ENCODE peak calls at places on chromosomes 12 and 14, in eight cellular contexts. A is upper lobe of right lung; S is esophagus squamous epithelium; T is GM12865; L is CD4-positive, alpha-beta T cell; N is bronchial epithelial cell; X is upper lobe of left lung; Z is psoas muscle. Y is an unnamed sample.

GRCh38 chr12:104490850-104491249 is 34.1 kb downstream of the CHST11 start:
- DNase-seq in A (no peak), S (no peak), T (no peak), L (no peak), N (no peak), X (no peak), Z (no peak), Y (no peak)

GRCh38 chr12:93699271-93700141 is 22.3 kb downstream of the CRADD start:
- DNase-seq in A (no peak), S (no peak), T (no peak), L (no peak), N (peak; percentile 84), X (no peak), Z (no peak), Y (no peak)

GRCh38 chr12:128844031-128844635 is 9.1 kb upstream of the GLT1D1 start:
- DNase-seq in A (no peak), S (no peak), T (peak; percentile 54), L (no peak), N (no peak), X (no peak), Z (no peak), Y (peak; percentile 11)

GRCh38 chr14:73623504-73623903 is 11.2 kb downstream of the ACOT6 start:
- DNase-seq in A (no peak), S (no peak), T (no peak), L (no peak), N (no peak), X (no peak), Z (no peak), Y (no peak)

GRCh38 chr14:58637391-58638230 is at the start of gene DACT1:
- DNase-seq in A (peak; percentile 79), S (no peak), T (peak; percentile 77), L (peak; percentile 65), N (no peak), X (peak; percentile 93), Z (peak; percentile 74), Y (peak; percentile 93)

GRCh38 chr14:101098641-101099040 is 195.1 kb upstream of the RTL1 start:
- DNase-seq in A (no peak), S (no peak), T (no peak), L (no peak), N (no peak), X (no peak), Z (no peak), Y (no peak)

GRCh38 chr14:60777856-60778578 is 43.5 kb downstream of the MNAT1 start:
- DNase-seq in A (no peak), S (no peak), T (no peak), L (no peak), N (peak; percentile 81), X (no peak), Z (no peak), Y (no peak)

GRCh38 chr12:59383426-59383822 is 212.4 kb upstream of the SLC16A7 start:
- DNase-seq in A (no peak), S (no peak), T (no peak), L (no peak), N (peak; percentile 77), X (no peak), Z (no peak), Y (no peak)

GRCh38 chr12:76274699-76275098 is 73.5 kb downstream of the BBS10 start:
- DNase-seq in A (no peak), S (no peak), T (no peak), L (no peak), N (peak; percentile 52), X (no peak), Z (no peak), Y (no peak)

GRCh38 chr12:108511633-108512540 is 3.2 kb upstream of the FICD start:
- DNase-seq in A (no peak), S (no peak), T (peak; percentile 91), L (peak; percentile 76), N (peak; percentile 63), X (no peak), Z (peak; percentile 71), Y (no peak)

GRCh38 chr12:80988986-80989385 is 51.3 kb upstream of the LIN7A start:
- DNase-seq in A (no peak), S (no peak), T (no peak), L (no peak), N (no peak), X (no peak), Z (no peak), Y (no peak)

GRCh38 chr12:3520168-3520567 is 29.2 kb downstream of the PRMT8 start:
- DNase-seq in A (no peak), S (no peak), T (no peak), L (no peak), N (no peak), X (no peak), Z (peak; percentile 57), Y (no peak)

DNA sequence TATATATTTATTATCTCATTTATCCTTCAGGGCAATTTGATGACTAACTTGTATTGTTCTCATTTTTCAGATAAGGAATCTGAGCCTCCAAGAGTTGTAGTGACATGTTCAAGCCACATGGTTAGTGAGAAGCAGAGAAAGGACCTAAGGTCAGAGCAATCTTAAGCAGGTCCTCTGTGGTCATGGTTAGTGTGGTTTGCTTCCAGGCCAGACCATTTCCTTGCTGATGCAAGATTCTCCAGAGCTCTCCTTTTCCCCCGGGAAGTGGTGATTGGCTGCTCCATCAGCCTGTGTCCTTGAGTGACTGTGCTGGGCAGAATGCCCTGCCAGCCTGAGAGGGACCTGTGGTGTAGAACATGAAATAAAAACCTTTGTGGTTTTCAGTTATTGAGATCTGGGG is 141.3 kb downstream of the KTN1 start:
- DNase-seq in A (no peak), S (no peak), T (peak; percentile 13), L (no peak), N (peak; percentile 96), X (no peak), Z (no peak), Y (no peak)
- TF ChIP-seq CTCF in A (no peak), S (no peak), T (no peak), L (no peak), N (peak; percentile 13), X (no peak), Z (no peak), Y (no peak)

DNA sequence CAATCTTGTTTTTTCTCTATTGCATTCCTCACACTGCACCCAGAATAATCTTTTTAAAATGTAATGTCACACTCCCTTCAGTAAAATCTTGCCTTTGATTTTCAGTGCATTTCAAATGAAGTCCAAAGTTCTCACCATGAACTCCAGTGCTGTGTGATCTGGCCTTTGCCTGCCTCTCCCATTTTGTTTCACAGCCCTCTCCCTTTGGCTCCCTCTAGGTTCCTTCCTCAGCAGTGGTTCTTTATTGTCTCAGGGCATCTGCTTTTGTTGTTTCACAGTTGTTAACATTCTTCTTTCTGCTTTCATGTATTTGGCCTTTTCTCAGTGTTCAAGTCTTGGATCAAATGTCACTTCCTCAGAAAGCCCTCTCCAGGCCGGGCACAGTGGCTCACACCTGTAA is 84.5 kb upstream of the AMN1 start:
- DNase-seq in A (no peak), S (no peak), T (no peak), L (no peak), N (peak; percentile 7), X (no peak), Z (no peak), Y (no peak)
- TF ChIP-seq CTCF in A (no peak), S (no peak), T (no peak), L (no peak), N (no peak), X (no peak), Z (no peak), Y (no peak)

GRCh38 chr14:104870368-104871144 is 5.5 kb downstream of the CEP170B start:
- DNase-seq in A (peak; percentile 69), S (no peak), T (no peak), L (peak; percentile 41), N (no peak), X (peak; percentile 86), Z (peak; percentile 62), Y (no peak)
- TF ChIP-seq CTCF in A (peak; percentile 32), S (peak; percentile 6), T (peak; percentile 44), L (peak; percentile 27), N (peak; percentile 61), X (no peak), Z (peak; percentile 24), Y (peak; percentile 67)

GRCh38 chr14:35140718-35141581 is 18.6 kb downstream of the PRORP start:
- DNase-seq in A (no peak), S (no peak), T (peak; percentile 34), L (no peak), N (no peak), X (no peak), Z (no peak), Y (no peak)
- TF ChIP-seq CTCF in A (peak; percentile 60), S (no peak), T (peak; percentile 23), L (peak; percentile 73), N (no peak), X (peak; percentile 40), Z (peak; percentile 63), Y (no peak)

DNA sequence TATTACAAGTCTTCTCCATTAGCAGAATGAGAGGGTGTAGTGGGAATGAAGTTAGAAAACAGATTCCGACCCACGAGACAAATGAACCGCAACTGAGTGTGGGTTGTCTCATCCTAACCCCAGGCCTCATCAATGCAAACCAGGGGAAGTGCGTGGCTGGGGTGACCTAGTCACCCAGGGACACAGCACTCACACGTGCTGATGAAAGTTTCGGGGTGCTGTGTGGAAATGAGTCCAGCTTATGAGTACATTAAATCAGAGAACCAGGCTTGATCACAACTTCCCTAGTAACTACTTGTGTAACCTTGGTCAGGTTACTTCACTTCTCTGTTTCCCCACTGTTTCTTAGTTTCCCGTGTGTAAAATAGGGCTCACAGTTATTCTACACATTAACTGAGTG is 95.5 kb upstream of the CDKN3 start:
- DNase-seq in A (no peak), S (no peak), T (no peak), L (no peak), N (no peak), X (no peak), Z (no peak), Y (no peak)
- TF ChIP-seq CTCF in A (no peak), S (no peak), T (no peak), L (no peak), N (no peak), X (no peak), Z (no peak), Y (no peak)

DNA sequence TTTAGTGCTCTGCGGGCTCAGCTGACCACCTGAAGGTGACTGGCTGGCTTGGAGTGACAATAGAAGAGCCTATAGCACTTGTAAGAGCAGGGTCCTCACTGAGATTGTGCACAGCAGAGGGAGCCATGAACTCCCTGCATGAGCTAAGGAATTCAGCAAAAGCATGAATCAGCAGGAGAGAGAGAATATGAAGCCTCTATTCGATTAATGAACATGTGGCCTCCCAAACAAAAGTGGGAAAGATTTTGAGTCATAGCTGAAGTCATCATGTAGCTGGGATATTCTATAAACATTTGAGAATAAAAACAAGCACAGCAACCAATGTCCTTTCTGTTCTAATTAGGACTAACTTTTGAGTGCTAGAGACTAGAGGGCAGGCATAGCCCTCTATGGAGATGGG is 626.6 kb downstream of the DIO2 start:
- DNase-seq in A (no peak), S (no peak), T (no peak), L (no peak), N (peak; percentile 90), X (no peak), Z (no peak), Y (no peak)
- TF ChIP-seq CTCF in A (no peak), S (no peak), T (no peak), L (no peak), N (peak; percentile 16), X (no peak), Z (no peak), Y (peak; percentile 69)

GRCh38 chr12:106907411-106907810 is 48.3 kb upstream of the TMEM263 start:
- DNase-seq in A (no peak), S (no peak), T (peak; percentile 52), L (no peak), N (no peak), X (no peak), Z (no peak), Y (no peak)
- TF ChIP-seq CTCF in A (no peak), S (no peak), T (peak; percentile 52), L (no peak), N (no peak), X (no peak), Z (no peak), Y (no peak)